ENCODE peak calls at places on chromosomes 16 and 17, in ten cellular contexts. N is NCI-H226; V is A549; F is SK-N-SH; Y is HFF-Myc; W is tibial artery; P is NCI-H2107; I is astrocyte of the cerebellum; L is GM19239; Z is CD8-positive, alpha-beta memory T cell. E is an unnamed sample.

GRCh38 chr17:63419949-63420867 is 25.9 kb downstream of the CYB561 start:
- DNase-seq in L (no peak), N (no peak), Y (no peak), V (no peak), W (no peak), I (no peak), Z (no peak), P (no peak), F (no peak), E (no peak)

GRCh38 chr17:68290268-68290954 is 516 bp downstream of the SLC16A6 start:
- DNase-seq in W (no peak), F (peak; percentile 60), L (no peak), I (no peak), P (no peak), Y (no peak), Z (peak; percentile 64), V (no peak), N (no peak), E (peak; percentile 82)

GRCh38 chr17:75564195-75564594 is 23.4 kb upstream of the MYO15B start:
- DNase-seq in Z (no peak), I (no peak), P (no peak), W (no peak), F (no peak), Y (no peak), V (no peak), L (no peak), N (no peak), E (no peak)

GRCh38 chr16:71853413-71853812 is 7.6 kb downstream of the ATXN1L start:
- DNase-seq in Y (no peak), P (no peak), V (no peak), W (no peak), L (peak; percentile 80), Z (no peak), N (no peak), I (no peak), F (no peak), E (no peak)

GRCh38 chr16:66273644-66274334 is 92.7 kb upstream of the CDH5 start:
- DNase-seq in Z (no peak), Y (no peak), V (peak; percentile 16), I (no peak), L (no peak), W (no peak), N (peak; percentile 45), P (no peak), F (no peak), E (peak; percentile 64)

GRCh38 chr17:13647551-13647950 is 45.8 kb upstream of the HS3ST3A1 start:
- DNase-seq in W (no peak), N (no peak), Y (no peak), V (no peak), I (no peak), F (no peak), P (no peak), Z (no peak), L (no peak), E (no peak)

GRCh38 chr17:36825113-36825955 is 111.9 kb upstream of the LHX1 start:
- DNase-seq in Z (no peak), Y (no peak), V (no peak), F (no peak), I (no peak), N (no peak), L (no peak), W (no peak), P (no peak), E (peak; percentile 50)

GRCh38 chr17:82161216-82161615 is 51.4 kb downstream of the CCDC57 start:
- DNase-seq in I (no peak), P (no peak), L (no peak), N (no peak), Y (no peak), F (no peak), V (no peak), Z (no peak), W (no peak), E (no peak)

GRCh38 chr16:85346404-85347212 is 234.3 kb upstream of the CIBAR2 start:
- DNase-seq in N (no peak), P (no peak), Y (no peak), I (no peak), V (no peak), W (no peak), Z (no peak), L (no peak), F (no peak), E (no peak)

GRCh38 chr17:3762922-3763776 is 37.8 kb downstream of the ITGAE start:
- DNase-seq in L (peak; percentile 76), P (no peak), I (no peak), F (no peak), Z (no peak), Y (no peak), V (no peak), W (no peak), N (no peak), E (peak; percentile 10)

GRCh38 chr17:4023220-4023619 is 59.0 kb upstream of the ATP2A3 start:
- DNase-seq in Y (no peak), W (no peak), F (no peak), P (no peak), I (no peak), L (no peak), V (no peak), Z (no peak), N (no peak), E (no peak)

GRCh38 chr16:23920899-23921298 is 85.1 kb downstream of the PRKCB start:
- DNase-seq in W (no peak), V (no peak), F (no peak), L (no peak), N (no peak), I (no peak), P (no peak), Z (no peak), Y (no peak), E (no peak)

GRCh38 chr16:48098472-48098871 is 57.3 kb downstream of the ABCC12 start:
- DNase-seq in P (no peak), Y (no peak), Z (no peak), W (no peak), N (no peak), L (no peak), I (no peak), V (no peak), F (no peak), E (no peak)

GRCh38 chr17:82297280-82297803 is 20.1 kb downstream of the CD7 start:
- DNase-seq in L (no peak), V (peak; percentile 80), F (peak; percentile 54), Z (peak; percentile 82), Y (no peak), N (peak; percentile 80), W (peak; percentile 91), P (no peak), I (peak; percentile 75), E (peak; percentile 54)

GRCh38 chr16:1221628-1222552 is 3.2 kb downstream of the TPSG1 start:
- DNase-seq in F (no peak), P (no peak), N (peak; percentile 18), V (peak; percentile 44), Y (no peak), I (no peak), Z (no peak), L (no peak), W (no peak), E (no peak)

E was measured in H7.